ENCODE peak calls at places on chromosomes 7 and 10, in nine cellular contexts. L is activated CD4-positive, alpha-beta T cell treated with anti-CD3 and anti-CD28 coated beads, Interleukin-2, amount 10 ng/mL, durations not matched to agents 24 days and 14 days; X is stimulated activated CD4-positive, alpha-beta T cell treated with anti-CD3 and anti-CD28 coated beads, Interleukin-15, amount 100 ng/mL, for 1 hour; R is non-pigmented ciliary epithelial cell; C is CD4-positive, alpha-beta memory T cell; F is NCI-H2081 treated with DMSO at 0.1 percent for 48 hours; T is CD8-positive, alpha-beta T cell; K is NCI-H2171; D is HEK293T. H is an unnamed sample.
A peak's percentile ranks its signal among the peaks of the same experiment; 100 is the strongest.

GRCh38 chr7:97442-97841 is 94.9 kb upstream of the FAM20C start:
- DNase-seq in F (no peak), X (no peak), T (no peak), L (no peak), C (no peak), K (no peak), R (no peak), D (no peak), H (no peak)

GRCh38 chr7:66296001-66296521 is 90.9 kb downstream of the TPST1 start:
- DNase-seq in X (no peak), T (no peak), L (peak; percentile 20), C (no peak), K (no peak), F (no peak), R (no peak), D (no peak), H (peak; percentile 44)

GRCh38 chr7:157544980-157545680 is 208.3 kb downstream of the DNAJB6 start:
- DNase-seq in T (no peak), K (no peak), D (no peak), R (no peak), L (no peak), F (no peak), C (no peak), X (no peak), H (no peak)

GRCh38 chr7:26850193-26850651 is 14.2 kb downstream of the SKAP2 start:
- DNase-seq in R (no peak), L (no peak), K (no peak), T (no peak), X (no peak), D (no peak), F (no peak), C (no peak), H (no peak)

GRCh38 chr10:126598009-126598408 is 72.5 kb downstream of the C10orf90 start:
- DNase-seq in F (no peak), T (no peak), L (peak; percentile 56), X (no peak), K (no peak), C (no peak), D (peak; percentile 75), R (no peak), H (no peak)

GRCh38 chr7:124765401-124766352 is at the start of gene GPR37:
- DNase-seq in X (no peak), R (peak; percentile 53), F (no peak), K (peak; percentile 82), L (peak; percentile 78), C (peak; percentile 8), T (no peak), D (peak; percentile 71), H (peak; percentile 78)

GRCh38 chr10:117741524-117741923 is 199.0 kb downstream of the EMX2 start:
- DNase-seq in T (no peak), C (no peak), K (no peak), L (no peak), X (no peak), F (no peak), D (no peak), R (no peak), H (no peak)

GRCh38 chr10:75058142-75058541 is 53.3 kb upstream of the SAMD8 start:
- DNase-seq in L (no peak), K (no peak), D (no peak), X (no peak), R (no peak), C (no peak), F (no peak), T (no peak), H (no peak)

H was measured in AG04450.